ENCODE peak calls at places on chromosomes 11 and 22, in eight cellular contexts. N, F, G, U, K, W, T and O are unnamed samples.

GRCh38 chr11:33658195-33658900 is 42.3 kb downstream of the C11orf91 start:
- DNase-seq in N (no peak), F (no peak), G (no peak), U (no peak), K (no peak), W (no peak), T (no peak), O (no peak)

GRCh38 chr22:30005213-30005857 is 74.9 kb upstream of the HORMAD2 start:
- DNase-seq in N (peak; percentile 3), F (peak; percentile 57), G (peak; percentile 60), U (peak; percentile 52), K (no peak), W (peak; percentile 62), T (peak; percentile 72), O (peak; percentile 38)

GRCh38 chr11:129224538-129224937 is 32.4 kb upstream of the ARHGAP32 start:
- DNase-seq in N (no peak), F (no peak), G (no peak), U (no peak), K (no peak), W (no peak), T (no peak), O (no peak)

GRCh38 chr11:90414221-90414620 is 191.4 kb upstream of the CHORDC1 start:
- DNase-seq in N (no peak), F (no peak), G (no peak), U (no peak), K (no peak), W (no peak), T (no peak), O (no peak)

GRCh38 chr11:1060410-1060809 is 14.3 kb upstream of the MUC2 start:
- DNase-seq in N (no peak), F (no peak), G (no peak), U (no peak), K (no peak), W (no peak), T (no peak), O (no peak)

GRCh38 chr11:109229682-109230081 is 192.3 kb upstream of the C11orf87 start:
- DNase-seq in N (no peak), F (no peak), G (no peak), U (no peak), K (no peak), W (no peak), T (no peak), O (no peak)

GRCh38 chr11:126101241-126101929 is 38.7 kb upstream of the CDON start:
- DNase-seq in N (no peak), F (no peak), G (no peak), U (no peak), K (no peak), W (no peak), T (no peak), O (no peak)

GRCh38 chr11:79363261-79363660 is 77.6 kb downstream of the TENM4 start:
- DNase-seq in N (no peak), F (no peak), G (no peak), U (no peak), K (no peak), W (no peak), T (no peak), O (no peak)

GRCh38 chr11:34411786-34412185 is 26.9 kb upstream of the CAT start:
- DNase-seq in N (no peak), F (no peak), G (no peak), U (no peak), K (no peak), W (no peak), T (no peak), O (no peak)

GRCh38 chr11:30143098-30143705 is 87.6 kb upstream of the FSHB start:
- DNase-seq in N (peak; percentile 4), F (peak; percentile 13), G (peak; percentile 3), U (no peak), K (no peak), W (no peak), T (peak; percentile 36), O (no peak)

GRCh38 chr11:24516658-24517057 is 19.8 kb downstream of the LUZP2 start:
- DNase-seq in N (no peak), F (no peak), G (no peak), U (no peak), K (no peak), W (no peak), T (no peak), O (no peak)

GRCh38 chr11:78110351-78110750 is 29.1 kb downstream of the ALG8 start:
- DNase-seq in N (no peak), F (no peak), G (no peak), U (no peak), K (no peak), W (no peak), T (no peak), O (no peak)

GRCh38 chr11:8384199-8384821 is 120.6 kb upstream of the LMO1 start:
- DNase-seq in N (no peak), F (no peak), G (no peak), U (no peak), K (peak; percentile 19), W (peak; percentile 67), T (no peak), O (no peak)

GRCh38 chr11:287821-288327 is 1.1 kb upstream of the PGGHG start:
- DNase-seq in N (no peak), F (no peak), G (no peak), U (no peak), K (no peak), W (peak; percentile 66), T (no peak), O (no peak)

GRCh38 chr11:108958446-108959123 is 293.7 kb downstream of the DDX10 start:
- DNase-seq in N (no peak), F (no peak), G (no peak), U (peak; percentile 68), K (no peak), W (no peak), T (peak; percentile 78), O (no peak)